ENCODE peak calls at places on chromosome 13, in five cellular contexts. X, T, L, U and G are unnamed samples.

GRCh38 chr13:50365683-50366391 is 350.6 kb downstream of the KCNRG start:
- DNase-seq in X (no peak), U (peak), T (no peak), L (no peak), G (no peak)

GRCh38 chr13:76884571-76885202 is 1.5 kb downstream of the KCTD12 start:
- DNase-seq in U (peak), X (no peak), L (no peak), T (peak), G (no peak)

GRCh38 chr13:99356216-99357089 is 49.3 kb upstream of the GPR183 start:
- DNase-seq in L (no peak), T (peak), U (peak), X (no peak), G (peak)

GRCh38 chr13:105202384-105202783 is 1333.1 kb downstream of the EFNB2 start:
- DNase-seq in L (no peak), U (peak), T (peak), X (no peak), G (peak)

GRCh38 chr13:73602295-73602694 is 531.9 kb downstream of the KLF12 start:
- DNase-seq in X (no peak), U (peak), L (no peak), T (peak), G (no peak)

GRCh38 chr13:44165895-44166496 is 207.6 kb upstream of the SERP2 start:
- DNase-seq in T (no peak), L (no peak), X (no peak), U (no peak), G (no peak)

GRCh38 chr13:110136660-110137585 is 170.0 kb downstream of the COL4A1 start:
- DNase-seq in T (no peak), U (no peak), X (no peak), L (no peak), G (no peak)

GRCh38 chr13:43528992-43529391 is 257.8 kb downstream of the ENOX1 start:
- DNase-seq in L (no peak), X (no peak), T (peak), U (peak), G (no peak)

GRCh38 chr13:74794582-74794981 is 660.4 kb upstream of the KLF12 start:
- DNase-seq in L (no peak), U (peak), X (no peak), T (no peak), G (no peak)

GRCh38 chr13:99033814-99034213 is 56.0 kb upstream of the DOCK9 start:
- DNase-seq in T (peak), L (no peak), U (peak), X (no peak), G (no peak)

GRCh38 chr13:100611678-100612492 is 23.3 kb upstream of the GGACT start:
- DNase-seq in L (no peak), T (no peak), X (no peak), U (no peak), G (peak)

GRCh38 chr13:59877933-59878332 is 285.8 kb downstream of the DIAPH3 start:
- DNase-seq in L (no peak), T (peak), U (peak), X (no peak), G (no peak)

GRCh38 chr13:59888408-59888807 is 275.3 kb downstream of the DIAPH3 start:
- DNase-seq in U (no peak), T (no peak), X (no peak), L (no peak), G (no peak)

GRCh38 chr13:59879281-59879680 is 284.4 kb downstream of the DIAPH3 start:
- DNase-seq in U (no peak), L (no peak), X (no peak), T (no peak), G (no peak)

GRCh38 chr13:59880468-59880867 is 283.3 kb downstream of the DIAPH3 start:
- DNase-seq in U (peak), T (no peak), L (no peak), X (no peak), G (no peak)

DNA sequence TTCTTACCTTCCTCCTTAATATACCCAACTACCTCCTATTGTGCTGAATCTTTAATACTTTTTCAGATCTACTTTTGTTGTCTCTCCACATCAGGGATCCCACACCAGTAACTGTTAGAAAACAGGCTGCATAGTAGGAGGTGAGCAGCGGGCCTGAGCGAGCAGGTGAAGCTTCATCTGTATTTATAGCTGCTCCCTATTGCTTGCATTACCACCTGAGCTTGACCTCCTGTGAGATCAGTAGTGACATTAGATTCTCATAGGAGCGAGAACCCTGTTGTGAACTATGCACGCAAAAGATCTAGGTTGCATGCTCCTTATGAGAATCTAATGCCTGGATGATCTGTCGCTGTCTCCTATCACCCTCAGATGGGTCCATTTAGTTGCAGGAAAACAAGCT is 279.8 kb downstream of the DIAPH3 start:
- DNase-seq in L (no peak), U (no peak), T (no peak), X (no peak), G (no peak)
- TF ChIP-seq CTCF in L (no peak), U (no peak), T (no peak), X (no peak), G (no peak)

DNA sequence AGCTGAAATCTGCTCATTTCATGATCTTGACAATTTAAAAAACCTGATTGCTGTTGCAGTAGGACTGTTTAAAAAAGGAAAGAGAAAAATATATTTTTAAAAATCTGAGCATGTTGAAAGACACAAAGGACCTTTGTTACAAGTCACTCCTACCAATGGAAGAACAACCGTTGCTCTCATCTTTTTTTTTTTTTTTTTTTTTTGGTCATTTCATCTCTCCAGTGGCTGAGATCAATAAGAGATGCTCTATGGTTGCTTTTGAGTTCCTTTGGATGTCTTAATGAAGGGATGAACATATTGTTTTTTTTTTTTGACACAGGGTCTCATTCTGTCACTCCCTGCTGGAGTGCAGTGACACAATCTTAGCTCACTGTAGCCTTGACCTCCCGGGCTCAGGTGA is 29.2 kb downstream of the LRCH1 start:
- DNase-seq in U (no peak), T (no peak), X (no peak), L (no peak), G (no peak)
- H3K4me3 ChIP-seq in U (no peak), T (no peak), X (no peak), L (no peak), G (no peak)

DNA sequence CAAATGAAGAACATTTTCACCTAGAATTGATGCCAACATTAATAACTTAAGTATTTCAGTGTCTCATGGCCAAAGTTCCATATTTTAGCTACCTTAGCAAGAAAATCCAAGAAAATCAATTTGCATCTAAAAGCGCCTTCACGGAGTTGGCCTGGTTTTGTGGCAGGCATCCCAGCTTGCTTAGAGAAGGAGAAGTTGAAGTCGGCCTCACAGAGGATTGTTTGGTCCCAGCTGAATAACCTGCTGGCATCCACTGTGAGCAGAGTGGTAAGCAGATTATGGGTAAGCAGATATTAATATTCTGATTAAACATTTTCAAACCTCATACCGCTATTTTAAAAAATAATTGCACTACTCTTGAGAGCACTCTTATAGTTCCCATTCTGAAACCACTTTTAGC is 62.3 kb upstream of the STARD13 start:
- DNase-seq in X (no peak), U (no peak), T (peak), L (no peak), G (peak)
- TF ChIP-seq CTCF in X (no peak), U (no peak), T (no peak), L (no peak), G (no peak)

DNA sequence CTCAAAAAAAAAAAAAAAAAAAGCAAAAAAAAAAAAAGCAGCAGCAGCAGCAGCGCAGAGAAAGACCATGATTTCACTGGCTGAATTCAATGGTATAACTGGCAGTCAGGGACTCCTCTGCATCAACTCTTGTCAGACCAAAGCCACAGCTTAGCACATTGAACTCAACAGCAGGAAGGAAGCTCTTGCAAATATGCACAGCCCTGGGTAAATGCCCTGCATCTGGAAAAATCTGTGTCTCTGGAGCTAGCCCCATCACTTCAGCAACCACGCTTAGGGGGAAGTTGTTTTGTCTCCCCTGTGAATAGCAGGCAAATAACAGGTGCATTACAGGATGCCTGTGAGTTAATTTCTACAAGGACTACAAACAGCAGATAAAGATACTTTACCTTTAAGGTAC is 17.7 kb upstream of the DHRS12 start:
- DNase-seq in U (no peak), L (no peak), X (no peak), T (no peak), G (no peak)
- H3K4me3 ChIP-seq in U (no peak), L (no peak), X (no peak), T (no peak), G (no peak)

DNA sequence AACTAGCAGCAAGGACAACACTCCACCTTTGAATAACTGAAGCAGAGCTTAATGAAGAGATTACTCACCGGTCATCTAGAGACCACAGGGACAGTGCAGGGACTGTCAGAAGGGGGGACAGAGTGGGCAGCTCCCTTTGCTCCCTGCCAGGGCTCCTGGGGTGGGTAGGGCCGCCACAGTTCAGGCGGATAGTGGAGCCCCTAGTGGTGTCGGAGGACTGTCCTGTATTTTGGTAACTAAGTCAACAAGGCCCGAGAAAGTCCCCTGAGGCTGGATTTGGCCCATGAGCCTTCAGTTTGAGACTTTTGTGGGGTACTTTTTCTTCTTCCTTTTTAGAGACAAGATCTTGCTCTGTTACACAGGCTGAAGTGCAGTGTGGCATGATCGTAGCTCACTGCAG is 44.6 kb downstream of the GJA3 start:
- DNase-seq in L (no peak), T (no peak), U (no peak), X (no peak), G (no peak)
- TF ChIP-seq CTCF in L (no peak), T (no peak), U (no peak), X (no peak), G (no peak)

DNA sequence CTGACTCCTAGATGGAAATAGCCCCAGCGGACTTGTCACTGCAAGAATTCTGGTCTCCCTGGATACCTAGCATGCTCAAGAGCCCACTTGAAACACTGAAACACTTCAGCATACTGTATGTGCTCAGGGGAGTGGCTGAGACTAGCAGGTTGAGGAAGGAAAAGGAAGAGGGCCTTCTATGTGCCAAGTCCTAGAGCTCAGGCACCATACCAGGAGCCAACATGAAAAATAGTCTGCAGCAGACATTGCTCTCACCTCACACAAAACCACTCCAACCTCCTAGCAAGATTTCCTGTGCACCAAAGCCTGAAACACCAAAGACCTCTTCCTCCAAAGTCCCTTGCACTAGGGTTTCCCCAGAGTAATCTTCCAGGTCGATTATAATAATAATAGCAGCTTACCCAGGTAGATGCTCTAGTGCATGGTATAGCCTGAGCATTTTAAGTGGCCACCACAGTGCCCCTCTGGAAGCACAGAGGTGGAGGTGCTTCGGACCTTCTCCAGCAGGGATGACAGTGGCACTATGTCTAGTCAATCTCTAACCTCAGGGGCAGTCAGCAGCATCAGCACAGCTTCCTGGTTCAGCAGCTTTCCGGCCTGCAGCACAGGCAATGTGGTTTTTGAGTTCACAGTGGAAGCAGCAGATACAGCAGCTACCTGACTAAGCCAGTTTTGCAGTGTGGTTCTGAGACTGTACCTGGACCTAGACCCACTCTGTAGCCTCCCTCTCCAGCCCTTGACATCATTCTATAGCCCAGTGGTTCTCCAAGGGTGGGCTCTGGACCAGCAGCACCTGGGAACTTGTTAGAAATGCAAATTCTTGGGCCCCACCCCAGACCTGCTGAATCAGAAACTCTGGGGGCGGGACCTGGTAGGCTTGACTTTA is 45.6 kb upstream of the UBE2L5 start:
- DNase-seq in T (no peak), L (peak), U (no peak), X (no peak), G (no peak)
- H3K4me3 ChIP-seq in T (no peak), L (no peak), U (no peak), X (peak), G (no peak)

GRCh38 chr13:52783943-52784342 is 44.3 kb upstream of the CNMD start:
- DNase-seq in T (no peak), X (no peak), U (no peak), L (no peak), G (no peak)

GRCh38 chr13:52780092-52780491 is 40.5 kb upstream of the CNMD start:
- DNase-seq in X (no peak), U (no peak), L (no peak), T (no peak), G (no peak)

GRCh38 chr13:52776726-52777125 is 37.1 kb upstream of the CNMD start:
- DNase-seq in T (no peak), L (no peak), X (no peak), U (no peak), G (no peak)

GRCh38 chr13:52782486-52783448 is 43.1 kb upstream of the CNMD start:
- DNase-seq in T (no peak), L (no peak), U (no peak), X (no peak), G (no peak)

GRCh38 chr13:52779028-52779612 is 39.5 kb upstream of the CNMD start:
- DNase-seq in U (no peak), X (no peak), L (no peak), T (no peak), G (no peak)
- TF ChIP-seq CTCF in U (no peak), X (no peak), L (no peak), T (no peak), G (no peak)

DNA sequence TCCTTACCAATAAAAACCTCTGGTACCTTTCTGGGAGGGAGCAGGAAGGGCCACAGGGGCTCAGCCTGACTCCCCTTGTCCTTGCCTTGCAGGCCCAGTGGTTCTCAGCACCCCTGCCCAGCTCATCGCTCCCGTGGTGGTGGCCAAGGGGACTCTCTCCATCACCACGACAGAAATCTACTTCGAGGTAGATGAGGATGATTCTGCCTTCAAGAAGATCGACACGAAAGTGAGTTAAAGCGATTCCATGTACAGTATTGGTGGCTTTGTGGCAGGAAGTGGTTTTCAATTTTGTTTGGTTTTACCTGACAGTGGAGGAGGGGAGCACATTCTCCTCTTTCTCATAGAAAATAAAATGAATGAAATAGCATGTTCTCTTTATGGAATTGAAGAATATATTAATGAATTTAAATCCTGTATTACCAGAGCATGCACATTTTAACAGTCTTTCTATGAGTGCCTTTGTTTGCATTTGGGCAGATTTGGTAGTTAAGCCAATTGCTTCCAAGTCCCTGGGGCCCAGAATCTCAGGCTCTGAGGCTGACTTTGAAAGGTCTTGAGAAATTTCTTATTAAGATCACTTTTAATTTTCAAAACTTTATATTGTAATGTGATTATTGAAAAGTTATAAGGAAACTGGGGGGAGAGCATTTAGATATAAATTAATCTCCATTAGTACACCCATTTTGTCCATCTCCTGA is 4.0 kb downstream of the MAB21L1 start:
- DNase-seq in T (peak), X (no peak), L (no peak), U (no peak), G (no peak)
- H3K4me3 ChIP-seq in T (peak), X (no peak), L (no peak), U (peak), G (no peak)